ENCODE peak calls at places on chromosomes 11 and 22, in ten cellular contexts. N, T, I, F, B, K, M, L, Y and E are unnamed samples.
A peak's percentile ranks its signal among the peaks of the same experiment; 100 is the strongest.

GRCh38 chr22:33792837-33793236 is 127.4 kb downstream of the LARGE1 start:
- DNase-seq in N (no peak), T (no peak), I (no peak), F (no peak), B (peak; percentile 19), K (no peak), M (no peak), L (no peak), Y (no peak), E (no peak)

GRCh38 chr22:38180841-38181452 is 683 bp downstream of the PLA2G6 start:
- DNase-seq in N (peak; percentile 55), T (peak; percentile 64), I (no peak), F (peak; percentile 36), B (no peak), K (peak; percentile 49), M (no peak), L (peak; percentile 13), Y (no peak), E (no peak)

GRCh38 chr11:28559497-28559896 is 451.3 kb downstream of the METTL15 start:
- DNase-seq in N (no peak), T (no peak), I (no peak), F (no peak), B (no peak), K (peak; percentile 49), M (no peak), L (no peak), Y (peak; percentile 83), E (no peak)

GRCh38 chr11:67261942-67262681 is 4.2 kb upstream of the GRK2 start:
- DNase-seq in N (no peak), T (peak; percentile 23), I (no peak), F (no peak), B (no peak), K (peak; percentile 60), M (no peak), L (no peak), Y (no peak), E (no peak)

GRCh38 chr11:16981651-16982194 is 32.5 kb downstream of the PLEKHA7 start:
- DNase-seq in N (no peak), T (peak; percentile 81), I (no peak), F (no peak), B (peak; percentile 45), K (peak; percentile 51), M (peak; percentile 79), L (no peak), Y (peak; percentile 14), E (no peak)

GRCh38 chr11:129375731-129376657 is at the start of gene BARX2:
- DNase-seq in N (no peak), T (peak; percentile 63), I (no peak), F (no peak), B (peak; percentile 59), K (peak; percentile 86), M (no peak), L (no peak), Y (peak; percentile 54), E (no peak)

GRCh38 chr11:58640386-58641023 is 18.0 kb downstream of the CNTF start:
- DNase-seq in N (no peak), T (no peak), I (no peak), F (no peak), B (no peak), K (no peak), M (no peak), L (no peak), Y (no peak), E (no peak)

GRCh38 chr11:68002943-68003845 is 703 bp downstream of the UNC93B1 start:
- DNase-seq in N (peak; percentile 64), T (peak; percentile 58), I (no peak), F (peak; percentile 73), B (no peak), K (peak; percentile 70), M (no peak), L (peak; percentile 40), Y (no peak), E (peak; percentile 68)

GRCh38 chr11:48210052-48210451 is 6.6 kb upstream of the OR4B1 start:
- DNase-seq in N (no peak), T (no peak), I (no peak), F (no peak), B (no peak), K (peak; percentile 1), M (no peak), L (no peak), Y (peak; percentile 17), E (no peak)

GRCh38 chr11:57490456-57491248 is 24.9 kb downstream of the SLC43A1 start:
- DNase-seq in N (no peak), T (no peak), I (no peak), F (no peak), B (no peak), K (no peak), M (no peak), L (no peak), Y (peak; percentile 38), E (no peak)